ENCODE peak calls at places on chromosome 1, in five cellular contexts. E is GM23338, S is K562, K is pancreas, C is HAP-1. V is an unnamed sample. For H3K36me3 and H3K4me1, the result is how much of the 10 kb centered on the place peaks cover.

GRCh38 chr1:162740755-162741154 is 49.7 kb upstream of the HSD17B7 start:
- DNase-seq in E (no peak), S (no peak), K (no peak), C (no peak), V (peak)

GRCh38 chr1:114735479-114735878 is 18.9 kb upstream of the NRAS start:
- DNase-seq in E (no peak), S (no peak), K (no peak), C (no peak), V (no peak)

GRCh38 chr1:44318097-44319088 is 36.7 kb downstream of the ERI3 start:
- DNase-seq in E (peak), S (peak), K (peak), C (peak), V (peak)

GRCh38 chr1:220711086-220711809 is 21.1 kb downstream of the C1orf115 start:
- DNase-seq in E (no peak), S (no peak), K (peak), C (no peak), V (no peak)

GRCh38 chr1:145827966-145828365 is 4.0 kb downstream of the POLR3C start:
- DNase-seq in E (no peak), S (no peak), K (no peak), C (no peak), V (no peak)

GRCh38 chr1:77319036-77319705 is 37.4 kb downstream of the AK5 start:
- DNase-seq in E (no peak), S (no peak), K (no peak), C (no peak), V (no peak)

GRCh38 chr1:248790456-248790855 is 34.9 kb upstream of the LYPD8 start:
- DNase-seq in E (no peak), S (no peak), K (no peak), C (no peak), V (no peak)

GRCh38 chr1:40951943-40952743 is 27.4 kb upstream of the CTPS1 start:
- DNase-seq in E (peak), S (peak), K (peak), C (peak), V (peak)

GRCh38 chr1:245234217-245235120 is 79.7 kb downstream of the KIF26B start:
- DNase-seq in E (peak), S (no peak), K (peak), C (peak), V (no peak)

DNA sequence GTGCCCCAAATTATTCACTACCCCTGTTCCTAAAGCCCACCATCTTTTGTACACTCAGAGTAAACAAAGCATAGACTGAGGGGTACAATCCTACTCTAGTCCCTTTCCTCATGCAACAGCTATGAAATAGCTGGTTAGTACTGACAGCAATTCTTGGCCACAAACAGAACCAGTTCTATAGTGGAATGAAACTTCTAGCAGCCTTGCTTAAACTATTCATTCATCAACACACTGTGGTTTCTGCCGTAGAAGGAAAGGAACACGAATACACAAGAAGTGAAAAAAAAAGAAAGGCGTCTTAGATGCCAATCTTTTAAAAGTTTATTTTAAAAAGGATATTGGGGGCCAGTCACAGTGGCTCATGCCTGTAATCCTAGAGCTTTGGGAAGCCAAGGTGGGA is 9.9 kb downstream of the PSMB2 start:
- DNase-seq in E (no peak), S (no peak), K (no peak), C (no peak), V (no peak)
- H3K36me3 ChIP-seq in E (half or more), S (half or more), K (under half), C (half or more), V (under half)

GRCh38 chr1:23480187-23481025 is 3.6 kb downstream of the ASAP3 start:
- DNase-seq in E (no peak), S (no peak), K (no peak), C (no peak), V (no peak)
- H3K4me1 ChIP-seq in E (under half), S (under half), K (under half), C (under half), V (under half)

DNA sequence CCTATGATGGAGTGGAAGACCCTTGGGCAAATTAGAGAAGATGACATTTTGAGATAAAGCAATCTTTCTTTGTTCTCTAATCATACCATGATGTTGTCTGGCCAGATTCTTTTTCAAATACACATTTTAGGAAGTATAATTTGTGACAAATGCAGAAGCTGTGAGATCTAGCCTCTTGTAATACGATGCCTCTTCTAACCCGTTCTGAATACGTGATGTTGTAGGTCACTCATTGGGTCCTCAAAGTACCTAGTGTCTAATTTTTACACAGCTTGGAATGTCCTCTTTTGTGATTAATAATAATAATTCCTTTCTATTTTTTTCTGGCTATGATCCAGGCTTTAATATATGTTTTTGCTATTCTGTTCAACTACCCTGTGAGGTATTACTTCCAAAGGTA is 502.7 kb downstream of the NUF2 start:
- DNase-seq in E (no peak), S (no peak), K (no peak), C (no peak), V (no peak)
- H3K36me3 ChIP-seq in E (under half), S (under half), K (under half), C (under half), V (under half)

GRCh38 chr1:116870322-116870721 is 39.4 kb upstream of the PTGFRN start:
- DNase-seq in E (no peak), S (no peak), K (no peak), C (no peak), V (no peak)

GRCh38 chr1:116874622-116875277 is 35.0 kb upstream of the PTGFRN start:
- DNase-seq in E (no peak), S (no peak), K (no peak), C (no peak), V (no peak)

GRCh38 chr1:116873680-116874271 is 35.9 kb upstream of the PTGFRN start:
- DNase-seq in E (no peak), S (peak), K (no peak), C (no peak), V (no peak)

GRCh38 chr1:116869611-116870010 is 40.1 kb upstream of the PTGFRN start:
- DNase-seq in E (no peak), S (no peak), K (no peak), C (no peak), V (no peak)

DNA sequence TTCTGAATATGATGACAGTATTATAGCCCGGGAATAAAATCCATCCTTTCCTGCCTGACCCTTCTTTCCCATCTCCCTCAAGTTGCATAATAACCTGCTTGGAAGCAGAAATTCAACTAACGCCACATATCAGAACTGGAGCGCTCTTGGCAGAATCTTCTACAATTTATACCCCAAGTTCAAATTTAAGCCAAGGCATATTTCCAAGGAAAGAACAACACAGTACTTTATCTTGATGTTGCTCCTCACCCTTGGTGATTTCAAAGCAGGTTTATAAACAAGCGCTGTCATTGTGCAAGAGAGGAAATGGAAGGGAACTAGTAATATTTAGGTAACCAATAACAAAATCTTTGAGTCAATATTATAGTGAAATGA is 38.0 kb upstream of the PTGFRN start:
- DNase-seq in E (no peak), S (no peak), K (no peak), C (no peak), V (no peak)
- H3K4me1 ChIP-seq in E (under half), S (under half), K (under half), C (under half), V (under half)

GRCh38 chr1:201793306-201793925 is 35.5 kb upstream of the IPO9 start:
- DNase-seq in E (no peak), S (no peak), K (no peak), C (no peak), V (no peak)
- H3K36me3 ChIP-seq in E (under half), S (under half), K (under half), C (under half), V (half or more)

GRCh38 chr1:161196521-161197451 is 2.1 kb downstream of the ADAMTS4 start:
- DNase-seq in E (peak), S (no peak), K (no peak), C (no peak), V (peak)

GRCh38 chr1:161195171-161195570 is 3.7 kb downstream of the ADAMTS4 start:
- DNase-seq in E (no peak), S (no peak), K (no peak), C (no peak), V (no peak)

GRCh38 chr1:161198206-161198876 is 513 bp downstream of the ADAMTS4 start:
- DNase-seq in E (peak), S (no peak), K (no peak), C (peak), V (peak)

GRCh38 chr1:161197560-161198205 is 1.2 kb downstream of the ADAMTS4 start:
- DNase-seq in E (no peak), S (no peak), K (no peak), C (no peak), V (no peak)

GRCh38 chr1:161196111-161196510 is 2.7 kb downstream of the ADAMTS4 start:
- DNase-seq in E (no peak), S (no peak), K (no peak), C (no peak), V (no peak)
- H3K4me1 ChIP-seq in E (under half), S (half or more), K (under half), C (under half), V (under half)

DNA sequence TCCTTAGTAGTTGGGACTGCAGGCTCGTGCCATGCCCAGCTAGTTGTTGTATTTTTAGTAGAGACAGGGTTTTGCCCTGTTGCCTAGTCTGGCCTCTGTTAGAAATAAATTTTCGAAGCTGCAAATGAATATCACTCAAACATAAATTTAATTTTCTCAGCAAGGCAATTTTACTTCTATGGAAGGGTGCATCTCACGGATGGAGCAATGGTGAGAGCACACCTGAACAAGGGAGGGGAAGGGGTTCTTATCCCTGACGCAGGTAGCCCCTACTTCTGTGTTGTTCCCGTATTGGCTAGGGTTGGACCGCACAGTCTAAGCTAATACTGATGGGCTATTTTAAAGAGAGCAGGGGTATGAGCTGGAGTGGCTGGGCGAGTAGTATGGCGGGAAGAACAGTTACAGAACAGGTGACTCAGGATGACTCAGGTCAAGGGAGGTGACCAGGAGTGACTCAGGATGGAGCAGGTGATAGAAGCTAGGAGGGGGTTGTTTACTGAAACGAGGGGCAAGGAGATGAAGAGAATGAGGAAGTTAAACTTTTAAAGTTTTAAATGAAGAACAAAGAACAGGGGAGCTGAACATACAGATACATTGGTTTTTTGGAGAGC is 7.5 kb downstream of the MDM4 start:
- DNase-seq in E (no peak), S (no peak), K (no peak), C (no peak), V (no peak)
- H3K36me3 ChIP-seq in E (under half), S (half or more), K (under half), C (under half), V (under half)

GRCh38 chr1:17120483-17120882 is 1.2 kb upstream of the PADI2 start:
- DNase-seq in E (no peak), S (no peak), K (no peak), C (no peak), V (no peak)

GRCh38 chr1:17123196-17124045 is 4.2 kb upstream of the PADI2 start:
- DNase-seq in E (no peak), S (no peak), K (no peak), C (no peak), V (no peak)

GRCh38 chr1:17120962-17121837 is 1.9 kb upstream of the PADI2 start:
- DNase-seq in E (peak), S (no peak), K (no peak), C (no peak), V (peak)

GRCh38 chr1:17121881-17122280 is 2.6 kb upstream of the PADI2 start:
- DNase-seq in E (no peak), S (no peak), K (no peak), C (no peak), V (peak)

DNA sequence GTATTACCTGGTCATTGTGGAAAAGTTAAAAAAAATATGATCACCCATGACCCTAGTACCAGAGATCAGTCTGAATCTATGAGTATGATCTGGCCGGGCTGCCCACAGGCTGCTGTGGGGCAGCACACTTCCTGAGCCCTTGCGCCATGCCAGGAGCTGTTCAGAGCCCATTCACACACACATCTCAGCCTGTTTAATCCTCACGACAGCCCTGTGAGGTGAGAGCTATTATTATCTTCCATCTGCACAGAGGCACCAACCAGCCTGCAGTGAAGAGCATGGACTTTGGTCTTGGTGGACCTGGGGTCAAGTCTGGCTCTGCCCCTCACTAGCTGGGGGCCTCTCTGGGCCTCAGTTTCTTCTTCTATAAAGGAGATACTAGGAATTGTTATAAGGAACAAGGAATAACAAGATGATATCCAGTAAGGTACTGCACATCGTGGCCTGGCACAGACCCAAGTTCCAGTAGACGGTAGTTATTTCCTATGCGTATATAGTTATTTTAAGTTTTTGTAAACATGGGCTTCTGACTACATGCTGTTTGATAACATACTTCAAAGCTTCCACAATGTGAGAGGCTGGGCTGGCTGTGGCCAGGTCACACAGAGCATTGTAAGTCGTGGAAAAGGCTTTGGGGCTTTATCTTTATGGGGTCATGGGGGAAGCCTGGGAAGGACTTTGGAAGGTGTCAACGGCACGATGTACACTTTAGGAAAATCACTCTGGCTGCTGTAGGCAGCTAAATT is 3.4 kb upstream of the PADI2 start:
- DNase-seq in E (no peak), S (no peak), K (no peak), C (no peak), V (peak)
- H3K4me1 ChIP-seq in E (under half), S (under half), K (under half), C (under half), V (under half)